ENCODE peak calls at places on chromosome 3, in four cellular contexts. R is K562, G is WTC11, B is SK-N-SH. H is an unnamed sample.
A peak's percentile ranks its signal among the peaks of the same experiment; 100 is the strongest.

GRCh38 chr3:20043398-20043797 is 3.2 kb downstream of the KAT2B start:
- DNase-seq in B (no peak), G (no peak), R (peak; percentile 36), H (no peak)

GRCh38 chr3:632571-633170 is 436.1 kb downstream of the CHL1 start:
- DNase-seq in R (peak; percentile 71), G (peak; percentile 37), B (peak; percentile 26), H (peak; percentile 51)

GRCh38 chr3:115448856-115449255 is 174.5 kb upstream of the GAP43 start:
- DNase-seq in R (no peak), B (no peak), G (no peak), H (no peak)

GRCh38 chr3:114874447-114874846 is 272.6 kb downstream of the ZBTB20 start:
- DNase-seq in G (no peak), B (no peak), R (no peak), H (no peak)

GRCh38 chr3:138314751-138315150 is 14.9 kb downstream of the NME9 start:
- DNase-seq in B (no peak), R (no peak), G (no peak), H (no peak)

GRCh38 chr3:14331273-14331672 is 71.1 kb upstream of the SLC6A6 start:
- DNase-seq in B (no peak), G (no peak), R (no peak), H (no peak)

GRCh38 chr3:156608601-156609000 is 53.7 kb upstream of the SSR3 start:
- DNase-seq in B (no peak), R (no peak), G (no peak), H (no peak)

GRCh38 chr3:175312766-175313165 is 453.6 kb downstream of the NAALADL2 start:
- DNase-seq in R (no peak), B (no peak), G (no peak), H (no peak)

GRCh38 chr3:46467562-46467961 is 2.9 kb upstream of the LTF start:
- DNase-seq in R (no peak), G (no peak), B (no peak), H (no peak)

GRCh38 chr3:15206662-15207576 is 873 bp downstream of the CAPN7 start:
- DNase-seq in G (no peak), B (peak; percentile 30), R (peak; percentile 66), H (peak; percentile 15)

GRCh38 chr3:46880884-46881818 is 3.6 kb downstream of the PTH1R start:
- DNase-seq in B (peak; percentile 68), R (no peak), G (peak; percentile 58), H (no peak)

GRCh38 chr3:133663569-133664313 is 2.0 kb upstream of the TOPBP1 start:
- DNase-seq in B (peak; percentile 67), R (peak; percentile 79), G (no peak), H (peak; percentile 47)

GRCh38 chr3:65334045-65334665 is 646.4 kb upstream of the ADAMTS9 start:
- DNase-seq in B (no peak), R (peak; percentile 1), G (peak; percentile 50), H (peak; percentile 63)

GRCh38 chr3:32819581-32820348 is 2.0 kb downstream of the TRIM71 start:
- DNase-seq in G (no peak), R (no peak), B (no peak), H (no peak)

GRCh38 chr3:123961508-123961856 is 453 bp upstream of the CCDC14 start:
- DNase-seq in B (no peak), R (no peak), G (no peak), H (no peak)

GRCh38 chr3:194955979-194956696 is 270.5 kb downstream of the FAM43A start:
- DNase-seq in R (no peak), G (no peak), B (no peak), H (no peak)
- TF ChIP-seq TEAD4 in R (no peak), G (no peak), B (no peak), H (no peak)

GRCh38 chr3:21750291-21750690 is 719 bp downstream of the ZNF385D start:
- DNase-seq in B (no peak), R (no peak), G (no peak), H (no peak)
- TF ChIP-seq TEAD4 in B (no peak), R (no peak), G (no peak), H (no peak)

GRCh38 chr3:98954806-98955205 is 53.3 kb upstream of the DCBLD2 start:
- DNase-seq in B (no peak), R (no peak), G (no peak), H (no peak)
- TF ChIP-seq TEAD4 in B (no peak), R (no peak), G (no peak), H (no peak)

DNA sequence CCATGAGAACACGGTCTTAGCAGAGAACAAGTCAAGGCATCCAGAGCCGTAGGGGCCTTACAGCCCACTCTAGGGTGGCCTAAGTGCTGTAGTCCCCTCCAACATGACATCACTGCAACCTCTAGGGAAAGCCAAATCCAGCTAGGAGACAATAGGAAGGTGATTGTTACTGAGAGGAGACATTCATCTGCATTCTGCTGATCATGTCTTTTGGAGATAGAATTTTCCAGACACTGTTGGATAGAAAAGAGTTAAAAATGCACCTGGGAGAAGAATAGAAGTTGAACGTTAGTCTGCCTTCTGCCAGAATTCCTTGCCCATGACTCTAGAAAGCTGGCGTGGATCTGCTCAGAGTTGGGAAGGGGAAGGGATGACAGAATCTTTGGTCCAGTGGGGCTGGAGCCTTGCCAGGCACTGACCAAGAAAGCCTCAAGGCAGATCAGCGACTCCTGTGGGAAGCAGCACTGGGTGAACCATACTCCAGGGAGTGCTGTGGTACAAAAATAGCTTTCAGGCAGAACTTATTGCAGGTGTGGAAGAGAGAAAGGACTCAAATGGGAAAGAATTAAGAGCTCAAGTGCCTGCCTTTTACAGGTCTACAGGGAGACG is 44.8 kb upstream of the RAF1 start:
- DNase-seq in R (peak; percentile 34), G (no peak), B (no peak), H (no peak)
- TF ChIP-seq TEAD4 in R (no peak), G (no peak), B (no peak), H (no peak)

GRCh38 chr3:128131897-128132646 is 8.5 kb upstream of the RUVBL1 start:
- DNase-seq in R (no peak), B (no peak), G (no peak), H (no peak)

GRCh38 chr3:128133273-128133883 is 9.8 kb upstream of the RUVBL1 start:
- DNase-seq in G (peak; percentile 72), B (peak; percentile 44), R (peak; percentile 56), H (peak; percentile 72)
- TF ChIP-seq TEAD4 in G (no peak), B (no peak), R (no peak), H (no peak)

GRCh38 chr3:83946554-83946953 is 1012.2 kb upstream of the CADM2 start:
- DNase-seq in G (no peak), B (no peak), R (no peak), H (no peak)
- TF ChIP-seq TEAD4 in G (no peak), B (no peak), R (no peak), H (no peak)

GRCh38 chr3:178001670-178002101 is 534.5 kb upstream of the KCNMB2 start:
- DNase-seq in R (no peak), G (no peak), B (no peak), H (no peak)
- TF ChIP-seq TEAD4 in R (no peak), G (no peak), B (no peak), H (no peak)

GRCh38 chr3:75048650-75049049 is 434.2 kb upstream of the CNTN3 start:
- DNase-seq in R (no peak), B (no peak), G (no peak), H (no peak)

GRCh38 chr3:75042941-75043340 is 428.5 kb upstream of the CNTN3 start:
- DNase-seq in G (peak; percentile 14), B (no peak), R (no peak), H (peak; percentile 5)
- TF ChIP-seq TEAD4 in G (no peak), B (no peak), R (no peak), H (no peak)

GRCh38 chr3:172089250-172089649 is 49.9 kb downstream of the FNDC3B start:
- DNase-seq in R (no peak), G (no peak), B (no peak), H (no peak)
- TF ChIP-seq TEAD4 in R (no peak), G (no peak), B (no peak), H (no peak)